ENCODE peak calls at places on chromosome 19, in eight cellular contexts. V is breast epithelium, K is GM23338, H is stomach, U is AG04450, X is dorsolateral prefrontal cortex, F is neural progenitor cell, I is thoracic aorta. T is an unnamed sample.

GRCh38 chr19:33678796-33679195 is 57.0 kb downstream of the CHST8 start:
- DNase-seq in I (no peak), F (no peak), X (peak), V (peak), K (no peak), U (no peak), H (no peak), T (no peak)

GRCh38 chr19:45489216-45489855 is 7.5 kb downstream of the RTN2 start:
- DNase-seq in U (no peak), F (no peak), K (no peak), I (no peak), X (no peak), H (no peak), V (no peak), T (no peak)

GRCh38 chr19:5957132-5957531 is 20.8 kb downstream of the RANBP3 start:
- DNase-seq in I (no peak), H (no peak), U (no peak), K (no peak), F (no peak), X (no peak), V (no peak), T (no peak)

GRCh38 chr19:29002336-29002735 is 210.6 kb downstream of the UQCRFS1 start:
- DNase-seq in X (no peak), V (no peak), U (no peak), F (no peak), I (no peak), H (no peak), K (no peak), T (no peak)

GRCh38 chr19:13023666-13024065 is 28.4 kb downstream of the NFIX start:
- DNase-seq in F (no peak), U (no peak), X (no peak), V (no peak), K (no peak), H (no peak), I (no peak), T (no peak)

GRCh38 chr19:47652285-47652684 is 43.4 kb downstream of the BICRA start:
- DNase-seq in V (no peak), X (no peak), I (no peak), F (no peak), H (no peak), K (no peak), U (no peak), T (no peak)

GRCh38 chr19:49926520-49926919 is 2.5 kb upstream of the ATF5 start:
- DNase-seq in U (no peak), K (no peak), H (no peak), F (no peak), X (no peak), I (no peak), V (no peak), T (no peak)

GRCh38 chr19:49802836-49803528 is 10.1 kb downstream of the FUZ start:
- DNase-seq in F (no peak), I (no peak), X (no peak), H (no peak), K (peak), U (no peak), V (no peak), T (no peak)

GRCh38 chr19:1690570-1691307 is 38.3 kb upstream of the TCF3 start:
- DNase-seq in V (no peak), K (peak), X (no peak), U (no peak), I (no peak), F (peak), H (peak), T (peak)

GRCh38 chr19:32691291-32691951 is at the start of gene NUDT19:
- DNase-seq in H (peak), U (peak), I (peak), K (no peak), X (peak), V (peak), F (peak), T (peak)

GRCh38 chr19:29645911-29646310 is 19.4 kb upstream of the PLEKHF1 start:
- DNase-seq in K (no peak), V (peak), F (no peak), H (peak), U (no peak), I (no peak), X (peak), T (no peak)

GRCh38 chr19:48600679-48601382 is 5.7 kb upstream of the SPACA4 start:
- DNase-seq in H (no peak), U (no peak), K (no peak), V (no peak), I (no peak), X (no peak), F (no peak), T (no peak)

GRCh38 chr19:55146078-55146647 is 2.8 kb downstream of the TNNT1 start:
- DNase-seq in I (no peak), F (peak), X (no peak), K (peak), U (no peak), H (no peak), V (no peak), T (peak)

GRCh38 chr19:57701625-57702024 is 7.4 kb downstream of the ZNF154 start:
- DNase-seq in F (no peak), V (no peak), I (no peak), H (no peak), K (no peak), X (no peak), U (no peak), T (no peak)

GRCh38 chr19:46453661-46454060 is 17.7 kb downstream of the PNMA8A start:
- DNase-seq in X (no peak), I (no peak), F (no peak), V (no peak), U (no peak), K (no peak), H (no peak), T (no peak)

GRCh38 chr19:35843676-35844481 is 8.4 kb downstream of the NPHS1 start:
- DNase-seq in F (peak), X (no peak), I (no peak), H (peak), K (peak), V (no peak), U (no peak), T (no peak)

GRCh38 chr19:13881231-13881691 is 4.3 kb downstream of the NANOS3 start:
- DNase-seq in K (peak), U (no peak), X (no peak), V (no peak), H (no peak), F (peak), I (no peak), T (no peak)

GRCh38 chr19:52748336-52748950 is 13.6 kb upstream of the ZNF611 start:
- DNase-seq in U (no peak), H (no peak), F (peak), I (no peak), V (no peak), X (peak), K (peak), T (no peak)

GRCh38 chr19:13195678-13196077 is 45.5 kb downstream of the IER2 start:
- DNase-seq in H (peak), I (no peak), K (peak), X (no peak), F (peak), V (no peak), U (no peak), T (no peak)

GRCh38 chr19:53571339-53571738 is 33.4 kb downstream of the ZNF331 start:
- DNase-seq in X (no peak), U (no peak), V (no peak), F (no peak), H (no peak), K (no peak), I (no peak), T (no peak)

GRCh38 chr19:33241530-33242101 is 16.0 kb upstream of the SLC7A10 start:
- DNase-seq in K (peak), I (no peak), U (no peak), F (peak), X (no peak), V (no peak), H (peak), T (no peak)

GRCh38 chr19:13060233-13060963 is 42.3 kb downstream of the LYL1 start:
- DNase-seq in V (no peak), X (no peak), K (no peak), F (peak), I (no peak), U (no peak), H (no peak), T (no peak)

GRCh38 chr19:54207908-54208783 is 7.5 kb downstream of the RPS9 start:
- DNase-seq in F (no peak), V (no peak), I (no peak), K (no peak), H (peak), X (peak), U (no peak), T (peak)

GRCh38 chr19:13781547-13781946 is 7.3 kb downstream of the C19orf53 start:
- DNase-seq in F (peak), H (peak), U (no peak), X (peak), K (peak), I (peak), V (no peak), T (no peak)

GRCh38 chr19:36009220-36009619 is 607 bp upstream of the SYNE4 start:
- DNase-seq in F (peak), X (peak), H (peak), K (peak), U (peak), I (no peak), V (peak), T (peak)

GRCh38 chr19:45104658-45105384 is 11.8 kb downstream of the PPP1R37 start:
- DNase-seq in U (no peak), K (no peak), V (no peak), I (no peak), F (no peak), X (no peak), H (no peak), T (no peak)

GRCh38 chr19:14146789-14147216 is 10.4 kb upstream of the ASF1B start:
- DNase-seq in I (no peak), X (peak), U (peak), K (no peak), H (no peak), V (no peak), F (no peak), T (peak)

GRCh38 chr19:4817467-4818277 is 13.8 kb downstream of the TICAM1 start:
- DNase-seq in F (no peak), V (no peak), I (no peak), X (no peak), H (peak), U (no peak), K (peak), T (no peak)

GRCh38 chr19:52896431-52897148 is 845 bp downstream of the ZNF320 start:
- DNase-seq in I (no peak), V (no peak), U (no peak), F (peak), H (peak), X (no peak), K (peak), T (no peak)

DNA sequence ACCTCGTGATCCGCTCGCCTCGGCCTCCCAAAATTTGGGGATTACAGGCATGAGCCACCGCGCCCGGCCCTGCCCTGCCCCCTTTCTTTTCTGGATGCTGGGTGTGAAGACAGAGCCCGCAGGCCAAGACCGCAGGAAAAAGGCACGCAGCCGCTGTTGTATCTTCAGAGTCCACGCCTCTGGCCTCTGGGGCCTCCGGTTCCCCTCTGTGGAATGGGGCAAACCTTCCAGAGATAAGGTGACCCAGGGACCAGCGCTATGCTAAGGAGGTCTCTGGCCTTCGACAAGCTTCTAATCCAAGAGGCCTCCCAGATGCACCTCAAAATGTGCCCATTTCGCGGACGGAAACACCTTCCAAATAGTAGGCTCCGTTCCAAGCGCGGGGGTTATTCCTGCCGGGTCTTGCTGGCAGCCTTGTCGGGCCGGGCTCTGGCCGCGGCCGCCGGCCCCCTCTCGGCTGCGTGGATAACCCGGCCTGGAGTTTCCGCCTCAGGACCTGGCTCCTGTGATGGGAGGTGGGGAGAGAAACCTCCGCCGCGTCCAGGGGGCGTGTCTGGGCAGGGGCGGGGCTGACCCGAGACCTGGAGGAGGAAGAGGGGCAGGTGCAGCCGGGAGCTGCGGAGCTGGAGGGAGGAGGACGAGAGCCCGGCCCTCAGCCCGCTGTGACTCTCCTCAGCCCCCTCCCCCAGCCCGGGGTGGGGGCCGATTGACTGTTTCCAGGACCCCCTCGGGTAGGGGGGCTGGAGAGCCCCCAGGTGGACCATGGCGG is 13.1 kb downstream of the TJP3 start:
- DNase-seq in U (peak), H (peak), K (peak), I (no peak), X (peak), F (peak), V (peak), T (peak)
- TF ChIP-seq CTCF in U (no peak), H (no peak), K (no peak), I (no peak), X (no peak), F (no peak), V (no peak), T (no peak)

GRCh38 chr19:8242212-8242821 is 33.1 kb downstream of the CERS4 start:
- DNase-seq in F (no peak), K (no peak), V (no peak), U (no peak), I (no peak), X (no peak), H (no peak), T (peak)

GRCh38 chr19:8239528-8240273 is 30.5 kb downstream of the CERS4 start:
- DNase-seq in H (no peak), I (no peak), U (no peak), K (no peak), X (no peak), F (no peak), V (no peak), T (no peak)

GRCh38 chr19:8240274-8241229 is 31.4 kb downstream of the CERS4 start:
- DNase-seq in H (peak), K (peak), F (peak), U (peak), X (peak), I (peak), V (peak), T (peak)

GRCh38 chr19:8243146-8243545 is 34.0 kb downstream of the CERS4 start:
- DNase-seq in F (no peak), I (no peak), K (no peak), U (no peak), V (no peak), X (no peak), H (no peak), T (no peak)

GRCh38 chr19:8241646-8242045 is 32.5 kb downstream of the CERS4 start:
- DNase-seq in K (no peak), F (no peak), I (no peak), U (no peak), V (no peak), H (no peak), X (no peak), T (no peak)
- H3K27ac ChIP-seq in K (no peak), F (no peak), I (no peak), U (no peak), V (no peak), H (no peak), X (peak), T (no peak)

GRCh38 chr19:17997969-17998826 is 9.8 kb upstream of the ARRDC2 start:
- DNase-seq in H (peak), V (no peak), X (no peak), U (no peak), F (peak), K (peak), I (no peak), T (no peak)
- TF ChIP-seq CTCF in H (peak), V (no peak), X (no peak), U (no peak), F (peak), K (peak), I (no peak), T (no peak)

DNA sequence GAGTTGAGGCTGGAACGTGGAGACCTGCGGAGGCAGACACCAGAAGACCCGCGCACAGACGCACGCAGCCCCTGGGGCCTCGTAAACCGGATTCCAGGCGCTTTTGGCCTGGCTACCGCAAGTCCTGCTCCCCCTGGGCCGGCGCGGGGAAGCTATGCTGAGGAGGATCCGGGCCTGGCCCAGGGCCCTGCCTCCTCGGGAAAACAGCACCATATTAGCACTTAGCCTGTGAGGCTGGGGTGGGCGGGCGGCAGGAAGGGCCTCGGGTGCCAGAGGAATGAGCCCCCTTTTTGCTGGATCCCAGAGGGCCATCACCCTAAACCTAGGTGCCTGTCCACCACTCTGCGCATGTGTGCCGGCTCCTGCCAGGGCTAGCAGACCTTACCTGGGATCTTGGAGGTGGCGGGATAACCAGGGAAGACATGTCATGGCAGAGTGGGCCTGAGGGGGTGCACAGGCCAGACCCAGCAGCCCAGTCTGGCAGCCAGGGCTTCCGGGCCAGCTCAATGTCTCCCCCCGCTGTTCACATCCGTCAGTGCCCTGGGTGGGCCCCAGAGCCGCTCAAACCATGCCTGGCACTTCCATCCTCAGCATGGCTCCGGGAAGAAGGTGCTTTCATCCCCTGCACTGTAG is 7.3 kb downstream of the ELOF1 start:
- DNase-seq in V (no peak), I (no peak), X (no peak), F (peak), U (no peak), H (no peak), K (peak), T (no peak)
- H3K27ac ChIP-seq in V (peak), I (peak), X (no peak), F (no peak), U (no peak), H (peak), K (no peak), T (no peak)

GRCh38 chr19:51339687-51340656 is 2.0 kb downstream of the VSIG10L start:
- DNase-seq in V (peak), I (peak), H (peak), U (peak), F (peak), X (peak), K (peak), T (peak)
- TF ChIP-seq CTCF in V (no peak), I (peak), H (no peak), U (no peak), F (peak), X (peak), K (peak), T (no peak)

GRCh38 chr19:41941410-41942202 is 13.4 kb upstream of the ERFL start:
- DNase-seq in V (no peak), K (no peak), I (no peak), X (no peak), U (no peak), F (no peak), H (no peak), T (no peak)

GRCh38 chr19:41940443-41941409 is 12.5 kb upstream of the ERFL start:
- DNase-seq in K (peak), I (no peak), F (no peak), V (no peak), H (no peak), X (no peak), U (no peak), T (no peak)

GRCh38 chr19:41939861-41940442 is 11.7 kb upstream of the ERFL start:
- DNase-seq in U (no peak), H (peak), K (peak), X (no peak), V (no peak), F (peak), I (no peak), T (no peak)

GRCh38 chr19:41944336-41944735 is 14.8 kb downstream of the RABAC1 start:
- DNase-seq in H (no peak), V (no peak), U (no peak), X (no peak), K (no peak), I (no peak), F (no peak), T (no peak)

GRCh38 chr19:41945135-41945766 is 13.9 kb downstream of the RABAC1 start:
- DNase-seq in U (no peak), F (no peak), V (no peak), K (no peak), H (peak), I (no peak), X (no peak), T (no peak)
- H3K27ac ChIP-seq in U (no peak), F (no peak), V (no peak), K (no peak), H (no peak), I (no peak), X (no peak), T (no peak)

DNA sequence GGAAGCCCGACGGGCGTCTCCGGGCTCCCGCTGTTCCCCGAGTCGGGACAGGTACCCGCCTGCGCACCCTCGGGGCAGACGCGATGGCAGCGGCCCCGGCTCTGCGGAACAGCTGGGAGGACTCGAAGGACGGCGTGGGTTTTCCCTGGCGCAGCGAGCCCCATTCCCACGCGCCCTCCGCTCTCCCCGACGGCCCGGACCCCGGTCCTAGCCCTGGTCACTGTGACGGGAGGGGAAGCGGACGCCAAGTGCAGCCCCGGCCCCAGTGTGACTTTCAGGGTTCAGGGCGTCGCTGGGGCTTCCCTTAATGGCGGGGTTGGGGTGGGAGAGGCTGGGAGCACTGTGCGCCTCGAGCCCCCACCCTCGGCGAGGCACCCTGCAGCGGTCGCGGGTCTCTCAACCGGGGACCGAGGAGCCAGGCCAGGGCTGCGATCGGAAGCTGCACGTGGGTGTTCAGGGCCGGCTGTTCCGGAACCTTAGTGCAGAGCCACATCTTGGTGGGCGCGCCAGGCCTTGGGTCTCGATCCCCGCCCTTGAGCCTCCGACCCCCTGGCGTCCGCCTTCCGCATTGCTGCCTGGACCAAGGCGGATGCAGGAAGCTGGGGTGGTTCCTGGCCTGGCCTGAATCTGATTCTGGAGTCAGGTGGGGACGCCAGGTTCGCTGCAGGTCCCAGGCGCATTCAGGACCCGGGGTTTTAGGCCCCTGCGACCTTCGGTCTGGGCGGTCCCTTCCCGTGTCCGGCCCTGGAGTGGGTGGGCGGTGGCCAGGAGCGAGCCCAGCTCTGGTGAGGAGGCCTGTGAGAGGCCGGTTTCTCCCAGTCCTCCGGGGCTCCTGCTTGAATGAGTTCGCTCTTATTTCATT is 3.5 kb downstream of the LGALS7B start:
- DNase-seq in U (no peak), F (no peak), K (peak), X (no peak), H (peak), I (no peak), V (no peak), T (no peak)
- TF ChIP-seq CTCF in U (peak), F (no peak), K (peak), X (no peak), H (peak), I (peak), V (peak), T (no peak)

T was measured in HL-60.